ENCODE peak calls at places on chromosomes 7 and 10, in ten cellular contexts. O, W, Y, R, D, V, B, J, M and C are unnamed samples.

GRCh38 chr10:77898323-77899079 is 28.1 kb downstream of the DLG5 start:
- DNase-seq in O (no peak), J (no peak), D (no peak), R (no peak), B (no peak), W (no peak), Y (no peak), M (no peak), V (no peak), C (no peak)

GRCh38 chr7:12570529-12571461 is at the start of gene SCIN:
- DNase-seq in R (peak), B (peak), M (peak), J (peak), W (no peak), Y (no peak), D (peak), V (peak), O (no peak), C (no peak)

GRCh38 chr7:158976468-158976848 is 120.1 kb downstream of the DYNC2I1 start:
- DNase-seq in D (no peak), M (no peak), R (peak), V (peak), W (no peak), J (no peak), O (no peak), B (no peak), Y (no peak), C (no peak)

GRCh38 chr10:43249151-43249961 is 17.5 kb downstream of the RASGEF1A start:
- DNase-seq in O (no peak), D (no peak), R (no peak), V (peak), M (no peak), B (no peak), W (no peak), J (peak), Y (no peak), C (peak)

GRCh38 chr10:72265508-72265907 is 8.2 kb upstream of the DDIT4 start:
- DNase-seq in R (no peak), O (no peak), D (no peak), V (no peak), Y (no peak), W (no peak), B (no peak), J (no peak), M (no peak), C (no peak)

GRCh38 chr7:45699726-45700390 is 125.7 kb downstream of the ADCY1 start:
- DNase-seq in O (no peak), R (no peak), Y (no peak), B (no peak), D (no peak), J (no peak), V (no peak), W (no peak), M (no peak), C (peak)

GRCh38 chr7:151550601-151551286 is 31.0 kb upstream of the RHEB start:
- DNase-seq in J (no peak), B (no peak), V (no peak), R (peak), O (no peak), W (no peak), Y (no peak), D (no peak), M (peak), C (no peak)

GRCh38 chr10:95440756-95441546 is 120.2 kb downstream of the SORBS1 start:
- DNase-seq in V (no peak), W (no peak), Y (no peak), D (no peak), M (no peak), B (no peak), J (no peak), O (no peak), R (peak), C (no peak)

GRCh38 chr7:101161692-101162461 is 3.5 kb downstream of the VGF start:
- DNase-seq in M (no peak), V (no peak), D (no peak), W (no peak), J (no peak), R (no peak), B (no peak), Y (no peak), O (no peak), C (no peak)

GRCh38 chr7:19773361-19773760 is at the start of gene TMEM196:
- DNase-seq in D (no peak), W (no peak), O (no peak), V (no peak), Y (no peak), M (no peak), R (no peak), B (no peak), J (peak), C (no peak)

GRCh38 chr10:96846926-96847325 is 14.8 kb downstream of the LCOR start:
- DNase-seq in D (no peak), R (no peak), Y (no peak), W (no peak), O (no peak), J (no peak), M (no peak), V (no peak), B (no peak), C (no peak)